ENCODE peak calls at places on chromosomes 1 and 21, in five cellular contexts. V, M, C, F and L are unnamed samples.
A peak's percentile ranks its signal among the peaks of the same experiment; 100 is the strongest.

GRCh38 chr21:39840373-39841097 is 26.7 kb upstream of the PCP4 start:
- DNase-seq in V (no peak), M (no peak), C (no peak), F (no peak), L (no peak)

GRCh38 chr21:31987696-31988095 is 114.9 kb downstream of the HUNK start:
- DNase-seq in V (no peak), M (no peak), C (no peak), F (no peak), L (no peak)

GRCh38 chr1:157249326-157249725 is 111.1 kb upstream of the ETV3 start:
- DNase-seq in V (no peak), M (peak; percentile 4), C (no peak), F (no peak), L (no peak)

GRCh38 chr1:115980998-115981993 is 5.0 kb downstream of the SLC22A15 start:
- DNase-seq in V (no peak), M (peak; percentile 41), C (no peak), F (no peak), L (no peak)

GRCh38 chr1:106619827-106620134 is 436.7 kb upstream of the PRMT6 start:
- DNase-seq in V (no peak), M (no peak), C (no peak), F (no peak), L (no peak)

GRCh38 chr1:147781056-147781471 is 20.7 kb upstream of the GJA5 start:
- DNase-seq in V (no peak), M (peak; percentile 94), C (no peak), F (no peak), L (no peak)

GRCh38 chr1:101081496-101082282 is 56.1 kb upstream of the DPH5 start:
- DNase-seq in V (no peak), M (no peak), C (no peak), F (peak; percentile 34), L (no peak)

GRCh38 chr1:231170875-231171274 is 9.0 kb downstream of the TRIM67 start:
- DNase-seq in V (no peak), M (no peak), C (no peak), F (no peak), L (no peak)

GRCh38 chr1:92623187-92623778 is 136.6 kb upstream of the GFI1 start:
- DNase-seq in V (no peak), M (peak; percentile 28), C (no peak), F (no peak), L (no peak)

GRCh38 chr1:87478231-87478630 is 149.6 kb downstream of the LMO4 start:
- DNase-seq in V (no peak), M (no peak), C (no peak), F (no peak), L (no peak)

GRCh38 chr1:179825798-179826460 is 51.7 kb downstream of the TOR1AIP2 start:
- DNase-seq in V (no peak), M (no peak), C (no peak), F (no peak), L (no peak)

GRCh38 chr1:225879521-225880209 is 2.5 kb downstream of the TMEM63A start:
- DNase-seq in V (no peak), M (no peak), C (no peak), F (peak; percentile 59), L (no peak)

GRCh38 chr1:68308034-68308433 is 75.7 kb upstream of the WLS start:
- DNase-seq in V (no peak), M (no peak), C (no peak), F (no peak), L (no peak)

GRCh38 chr1:53944469-53945182 is 873 bp downstream of the IFT25 start:
- DNase-seq in V (no peak), M (no peak), C (no peak), F (no peak), L (no peak)

GRCh38 chr1:63413394-63413793 is 46.0 kb downstream of the ALG6 start:
- DNase-seq in V (no peak), M (no peak), C (no peak), F (no peak), L (no peak)

GRCh38 chr1:168960595-168960994 is 145.9 kb upstream of the ATP1B1 start:
- DNase-seq in V (no peak), M (no peak), C (no peak), F (no peak), L (no peak)

DNA sequence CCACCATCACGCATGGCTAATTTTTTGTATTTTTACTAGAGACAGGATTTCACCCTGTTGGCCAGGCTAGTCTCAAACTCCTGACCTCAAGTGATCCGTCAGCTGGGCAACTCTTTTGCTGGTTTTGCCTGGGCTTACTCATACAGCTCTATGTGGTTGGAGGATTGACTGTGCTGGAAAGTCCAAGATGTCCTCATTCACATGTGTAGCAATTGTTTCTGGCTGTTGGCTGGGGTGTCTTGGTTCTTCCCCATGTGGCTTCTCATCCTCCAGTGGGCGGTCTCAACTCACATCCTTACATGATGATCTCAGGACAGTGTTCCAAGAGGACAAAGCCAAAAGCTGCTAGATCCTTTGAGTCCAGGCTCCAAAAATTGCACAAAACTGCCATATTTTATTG is 53.3 kb downstream of the TEX35 start:
- DNase-seq in V (no peak), M (no peak), C (no peak), F (no peak), L (no peak)
- H3K4me1 ChIP-seq in V (no peaks in the 10 kb centered on the region), M (no peaks in the 10 kb centered on the region), C (no peaks in the 10 kb centered on the region), F (no peaks in the 10 kb centered on the region), L (no peaks in the 10 kb centered on the region)

GRCh38 chr21:37073417-37074194 is 552 bp downstream of the TTC3 start:
- DNase-seq in V (no peak), M (peak; percentile 52), C (peak; percentile 29), F (peak; percentile 72), L (peak; percentile 24)
- TF ChIP-seq CTCF in V (peak; percentile 10), M (peak; percentile 17), C (no peak), F (no peak), L (no peak)

DNA sequence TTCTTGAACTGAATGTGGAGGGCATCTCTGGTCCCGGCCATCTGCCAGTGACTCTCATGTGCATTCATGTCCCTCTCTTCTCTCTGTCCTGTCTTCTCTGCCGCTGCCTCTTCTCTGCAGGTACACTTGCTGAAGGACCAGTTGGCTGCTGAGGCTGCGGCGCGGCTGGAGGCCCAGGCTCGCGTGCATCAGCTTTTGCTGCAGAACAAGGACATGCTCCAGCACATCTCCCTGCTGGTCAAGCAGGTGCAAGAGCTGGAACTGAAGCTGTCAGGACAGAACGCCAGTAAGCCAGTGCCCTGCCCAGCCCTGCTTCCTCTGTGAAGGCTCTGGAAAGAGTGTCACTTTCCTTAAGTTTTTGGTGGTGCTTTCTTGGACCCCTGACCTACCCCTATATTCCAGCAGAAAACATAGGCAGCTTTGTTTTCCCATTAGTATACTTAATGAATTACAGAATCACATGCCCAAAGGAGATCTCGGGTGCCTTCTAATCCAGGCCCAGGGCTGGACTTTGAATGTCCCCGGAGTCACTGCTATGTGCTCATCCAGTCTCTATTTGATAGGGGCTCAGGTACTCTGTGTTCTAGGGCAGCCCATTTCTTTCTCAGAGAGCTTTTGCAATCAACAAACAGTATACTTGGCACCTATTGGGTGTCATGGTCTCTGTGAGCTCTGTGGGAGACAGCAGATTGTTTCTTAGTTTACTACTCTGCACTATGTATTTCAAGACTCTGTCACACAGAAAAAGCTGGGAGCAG is 11.2 kb downstream of the SPATA46 start:
- DNase-seq in V (no peak), M (no peak), C (no peak), F (no peak), L (no peak)
- H3K27me3 ChIP-seq in V (peaks cover 6% of the 10 kb centered on the region), M (no peaks in the 10 kb centered on the region), C (no peaks in the 10 kb centered on the region), F (no peaks in the 10 kb centered on the region), L (no peaks in the 10 kb centered on the region)

DNA sequence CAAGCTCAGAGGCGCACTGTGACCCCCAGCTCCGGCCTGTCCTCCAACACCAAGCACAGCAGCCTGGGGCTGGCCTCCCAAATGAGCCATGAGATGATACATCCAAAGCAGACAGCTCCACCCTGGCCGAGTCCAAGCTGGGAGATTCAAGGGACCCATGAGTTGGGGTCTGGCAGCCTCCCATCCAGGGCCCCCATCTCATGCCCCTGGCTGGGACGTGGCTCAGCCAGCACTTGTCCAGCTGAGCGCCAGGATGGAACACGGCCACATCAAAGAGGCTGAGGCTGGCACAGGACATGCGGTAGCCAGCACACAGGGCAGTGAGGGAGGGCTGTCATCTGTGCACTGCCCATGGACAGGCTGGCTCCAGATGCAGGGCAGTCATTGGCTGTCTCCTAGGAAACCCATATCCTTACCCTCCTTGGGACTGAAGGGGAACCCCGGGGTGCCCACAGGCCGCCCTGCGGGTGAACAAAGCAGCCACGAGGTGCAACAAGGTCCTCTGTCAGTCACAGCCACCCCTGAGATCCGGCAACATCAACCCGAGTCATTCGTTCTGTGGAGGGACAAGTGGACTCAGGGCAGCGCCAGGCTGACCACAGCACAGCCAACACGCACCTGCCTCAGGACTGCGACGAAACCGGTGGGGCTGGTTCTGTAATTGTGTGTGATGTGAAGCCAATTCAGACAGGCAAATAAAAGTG is 29.1 kb downstream of the SLC19A1 start:
- DNase-seq in V (no peak), M (no peak), C (no peak), F (no peak), L (no peak)
- H3K4me1 ChIP-seq in V (no peaks in the 10 kb centered on the region), M (peaks cover 9% of the 10 kb centered on the region), C (no peaks in the 10 kb centered on the region), F (no peaks in the 10 kb centered on the region), L (no peaks in the 10 kb centered on the region)

GRCh38 chr1:242747233-242747632 is 222.7 kb upstream of the PLD5 start:
- DNase-seq in V (no peak), M (no peak), C (no peak), F (no peak), L (no peak)
- TF ChIP-seq CTCF in V (no peak), M (no peak), C (no peak), F (no peak), L (no peak)

DNA sequence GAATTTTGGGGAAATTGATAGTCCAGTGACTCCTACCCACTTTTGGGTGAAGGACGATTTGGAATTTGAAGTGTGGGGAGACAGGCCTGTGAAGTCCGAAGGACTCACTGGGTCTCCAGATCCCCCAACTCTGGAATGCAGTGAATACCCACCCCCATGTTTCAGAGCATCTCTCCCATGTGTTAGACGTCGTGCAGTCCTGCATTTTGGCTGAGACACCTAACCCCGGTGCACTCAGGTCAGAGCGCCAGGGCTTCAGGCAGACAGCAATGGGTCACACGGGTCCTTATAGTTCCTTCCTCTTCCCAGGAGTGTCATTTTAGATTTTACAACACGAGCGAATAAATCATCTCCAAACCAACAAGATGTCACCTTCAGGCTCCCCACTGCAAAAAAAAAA is 5.1 kb downstream of the PRRX1 start:
- DNase-seq in V (no peak), M (no peak), C (no peak), F (no peak), L (no peak)
- H3K27me3 ChIP-seq in V (peaks cover 28% of the 10 kb centered on the region), M (peaks cover 26% of the 10 kb centered on the region), C (no peaks in the 10 kb centered on the region), F (peaks cover 24% of the 10 kb centered on the region), L (no peaks in the 10 kb centered on the region)